ENCODE peak calls at places on chromosomes 4 and X, in four cellular contexts. N is HepG2, O is K562, S is GM12878. W is an unnamed sample.

GRCh38 chrX:14095702-14096101 is 66.0 kb upstream of the GEMIN8 start:
- DNase-seq in N (peak; percentile 47), O (peak; percentile 65), S (peak; percentile 4), W (peak; percentile 74)

GRCh38 chrX:103310592-103311400 is at the start of gene BEX2:
- DNase-seq in O (peak; percentile 82), N (no peak), S (no peak), W (peak; percentile 90)

GRCh38 chr4:45102716-45103115 is 376.4 kb upstream of the GNPDA2 start:
- DNase-seq in S (no peak), N (no peak), O (no peak), W (no peak)

GRCh38 chrX:67568769-67569168 is 24.9 kb downstream of the AR start:
- DNase-seq in S (no peak), O (no peak), N (no peak), W (no peak)

GRCh38 chr4:142091691-142092182 is 455.4 kb downstream of the IL15 start:
- DNase-seq in N (no peak), O (no peak), S (no peak), W (no peak)

GRCh38 chr4:140661550-140661949 is 92.8 kb upstream of the UCP1 start:
- DNase-seq in O (no peak), N (peak; percentile 9), S (no peak), W (no peak)

GRCh38 chr4:111631157-111631999 is 513.9 kb upstream of the FAM241A start:
- DNase-seq in O (no peak), S (no peak), N (no peak), W (peak; percentile 51)

GRCh38 chr4:128298129-128298758 is 10.6 kb upstream of the PGRMC2 start:
- DNase-seq in N (no peak), O (no peak), S (no peak), W (no peak)

GRCh38 chrX:78964598-78964997 is 19.4 kb downstream of the P2RY10 start:
- DNase-seq in O (no peak), N (no peak), S (no peak), W (no peak)

GRCh38 chr4:53346920-53347852 is 18.7 kb downstream of the SCFD2 start:
- DNase-seq in O (no peak), N (no peak), S (no peak), W (no peak)

GRCh38 chrX:13101439-13102139 is 57.2 kb upstream of the FAM9C start:
- DNase-seq in O (peak; percentile 84), N (no peak), S (no peak), W (no peak)

GRCh38 chr4:42750091-42750490 is 93.2 kb upstream of the ATP8A1 start:
- DNase-seq in O (no peak), S (peak; percentile 3), N (no peak), W (peak; percentile 34)

GRCh38 chrX:155434906-155435743 is 23.3 kb downstream of the F8A3 start:
- DNase-seq in N (no peak), O (peak; percentile 91), S (no peak), W (no peak)

GRCh38 chrX:2549874-2550273 is 49.1 kb upstream of the DHRSX start:
- DNase-seq in O (no peak), S (no peak), N (no peak), W (no peak)

GRCh38 chr4:13918110-13918509 is 290.6 kb upstream of the BOD1L1 start:
- DNase-seq in O (no peak), N (peak; percentile 9), S (no peak), W (no peak)

GRCh38 chr4:147840846-147841732 is 109.2 kb downstream of the ARHGAP10 start:
- DNase-seq in S (peak; percentile 31), O (no peak), N (no peak), W (no peak)

GRCh38 chr4:31327031-31327430 is 606.9 kb downstream of the PCDH7 start:
- DNase-seq in S (no peak), N (no peak), O (no peak), W (no peak)

GRCh38 chr4:152697284-152698011 is 17.7 kb upstream of the TMEM154 start:
- DNase-seq in O (no peak), N (no peak), S (no peak), W (no peak)

GRCh38 chr4:176123710-176124407 is 58.2 kb downstream of the WDR17 start:
- DNase-seq in O (peak; percentile 11), S (peak; percentile 51), N (peak; percentile 24), W (peak; percentile 79)

GRCh38 chr4:85825937-85826678 is 351.2 kb downstream of the ARHGAP24 start:
- DNase-seq in N (peak; percentile 35), S (no peak), O (no peak), W (peak; percentile 75)

GRCh38 chr4:139735381-139736256 is 70.0 kb downstream of the MGST2 start:
- DNase-seq in N (no peak), O (no peak), S (no peak), W (peak; percentile 66)

GRCh38 chrX:139126493-139126892 is 404.0 kb upstream of the F9 start:
- DNase-seq in S (no peak), O (peak; percentile 72), N (peak; percentile 12), W (peak; percentile 82)

GRCh38 chrX:107673933-107674479 is 45.7 kb downstream of the PRPS1 start:
- DNase-seq in S (peak; percentile 79), N (no peak), O (peak; percentile 69), W (peak; percentile 36)
- H3K4me3 ChIP-seq in S (peak overlapping the region; percentile 54), N (no peak overlapping the region), O (peak overlapping the region; percentile 5), W (no peak overlapping the region)

DNA sequence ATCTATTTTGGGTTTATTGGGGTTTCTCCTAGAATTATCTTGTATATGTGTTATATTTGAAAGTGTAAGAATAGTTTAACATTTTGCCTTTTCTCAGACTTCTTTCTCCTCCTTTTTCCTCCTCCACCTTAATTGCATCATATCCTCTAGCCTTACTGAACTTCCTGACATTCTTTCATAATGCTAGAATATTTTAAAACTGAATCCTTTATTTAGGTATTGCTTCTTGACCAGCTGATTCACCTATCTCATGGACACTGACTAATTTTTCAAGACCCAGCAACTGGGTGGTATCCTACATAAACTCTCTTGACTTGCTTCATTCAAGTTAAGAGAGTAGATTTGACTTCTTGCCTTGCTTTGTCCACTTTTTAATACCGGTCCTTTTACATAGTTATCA is 1508.9 kb downstream of the STIM2 start:
- DNase-seq in N (no peak), S (no peak), O (no peak), W (no peak)
- TF ChIP-seq CREB1 in N (no peak), S (no peak), O (no peak), W (no peak)

GRCh38 chrX:72396117-72396516 is 90.4 kb upstream of the CITED1 start:
- DNase-seq in N (no peak), O (no peak), S (no peak), W (no peak)

GRCh38 chrX:72395252-72395651 is 89.5 kb upstream of the CITED1 start:
- DNase-seq in S (no peak), N (no peak), O (no peak), W (no peak)

GRCh38 chrX:72392816-72393800 is 87.4 kb upstream of the CITED1 start:
- DNase-seq in N (no peak), S (no peak), O (no peak), W (no peak)

GRCh38 chrX:72393836-72394517 is 88.3 kb upstream of the CITED1 start:
- DNase-seq in O (no peak), N (no peak), S (no peak), W (no peak)

GRCh38 chrX:72394518-72395163 is 88.9 kb upstream of the CITED1 start:
- DNase-seq in S (no peak), N (no peak), O (no peak), W (no peak)
- H3K4me3 ChIP-seq in S (no peak overlapping the region), N (no peak overlapping the region), O (no peak overlapping the region), W (no peak overlapping the region)

DNA sequence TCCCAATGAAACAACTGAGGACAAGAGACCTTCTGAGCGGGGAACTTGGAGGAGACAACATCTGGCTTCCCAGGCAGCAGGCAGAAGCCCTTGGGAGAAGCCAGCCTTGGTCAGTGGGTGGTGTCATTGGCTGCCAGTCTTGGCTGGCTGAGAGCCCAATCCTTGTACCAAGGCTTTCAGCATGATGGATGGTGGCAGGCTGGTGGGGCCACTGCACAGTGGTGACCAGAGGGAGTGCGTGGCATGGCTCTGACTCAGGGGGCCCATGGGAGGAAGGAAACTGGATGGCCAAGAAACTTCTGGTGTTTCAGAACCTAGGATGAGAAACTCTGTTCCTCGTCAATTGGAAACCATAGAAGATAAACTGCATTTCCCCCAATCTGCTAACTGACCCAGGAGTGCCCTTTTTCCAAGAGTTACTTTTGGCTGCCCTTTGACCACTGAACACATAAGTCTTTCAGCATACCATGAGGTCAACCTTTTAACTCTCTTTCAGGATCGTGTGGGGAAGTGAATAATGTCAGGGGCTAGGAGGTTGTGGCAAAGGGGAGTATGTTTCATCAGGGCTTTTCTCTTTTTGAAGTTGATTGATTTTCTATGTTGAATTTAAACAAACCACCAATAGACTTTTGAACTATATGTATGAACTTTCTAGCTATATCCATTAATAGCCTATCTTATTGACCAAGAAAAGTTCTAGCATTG is 60.9 kb downstream of the SOWAHB start:
- DNase-seq in N (peak; percentile 13), O (no peak), S (no peak), W (no peak)
- TF ChIP-seq CREB1 in N (no peak), O (no peak), S (no peak), W (no peak)

GRCh38 chrX:53511302-53511701 is 77.1 kb upstream of the HSD17B10 start:
- DNase-seq in O (peak; percentile 9), N (no peak), S (no peak), W (no peak)
- H3K4me3 ChIP-seq in O (no peak overlapping the region), N (no peak overlapping the region), S (no peak overlapping the region), W (no peak overlapping the region)

GRCh38 chr4:182645511-182645910 is 271.7 kb downstream of the DCTD start:
- DNase-seq in S (no peak), N (no peak), O (no peak), W (no peak)

GRCh38 chr4:182647901-182648300 is 269.3 kb downstream of the DCTD start:
- DNase-seq in N (no peak), S (no peak), O (no peak), W (peak; percentile 19)

GRCh38 chr4:182653596-182653995 is 263.6 kb downstream of the DCTD start:
- DNase-seq in S (no peak), O (no peak), N (no peak), W (no peak)

GRCh38 chr4:182648766-182649165 is 268.4 kb downstream of the DCTD start:
- DNase-seq in O (no peak), S (no peak), N (no peak), W (no peak)

GRCh38 chr4:182649698-182650477 is 267.3 kb downstream of the DCTD start:
- DNase-seq in N (no peak), S (no peak), O (no peak), W (peak; percentile 17)
- TF ChIP-seq CREB1 in N (no peak), S (no peak), O (no peak), W (no peak)

GRCh38 chrX:47838361-47838760 is 1.7 kb downstream of the ZNF81 start:
- DNase-seq in O (no peak), N (no peak), S (no peak), W (no peak)
- H3K4me3 ChIP-seq in O (no peak overlapping the region), N (no peak overlapping the region), S (no peak overlapping the region), W (no peak overlapping the region)

W was measured in GM23338.